ENCODE peak calls at places on chromosomes 6 and 20, in seven cellular contexts. Y, M, V, U, Q, H and N are unnamed samples. For H3K4me1, the result is how much of the 10 kb centered on the place peaks cover.

GRCh38 chr6:57021086-57021720 is 25.3 kb upstream of the KIAA1586 start:
- DNase-seq in Y (no peak), M (no peak), V (no peak), U (no peak), Q (peak), H (no peak), N (no peak)

GRCh38 chr6:158648682-158649131 is 1.1 kb upstream of the SYTL3 start:
- DNase-seq in Y (no peak), M (no peak), V (no peak), U (no peak), Q (no peak), H (no peak), N (peak)

GRCh38 chr20:43983359-43983758 is 68.7 kb downstream of the TOX2 start:
- DNase-seq in Y (no peak), M (no peak), V (no peak), U (peak), Q (no peak), H (no peak), N (no peak)

GRCh38 chr6:43328528-43328927 is 19.9 kb upstream of the CRIP3 start:
- DNase-seq in Y (peak), M (no peak), V (no peak), U (no peak), Q (no peak), H (no peak), N (no peak)

GRCh38 chr6:106125925-106126435 is 39.8 kb downstream of the PRDM1 start:
- DNase-seq in Y (no peak), M (no peak), V (no peak), U (peak), Q (no peak), H (no peak), N (no peak)

GRCh38 chr6:146315321-146316254 is 228.0 kb upstream of the RAB32 start:
- DNase-seq in Y (no peak), M (no peak), V (no peak), U (no peak), Q (no peak), H (no peak), N (no peak)

GRCh38 chr20:42441862-42442196 is 747.9 kb downstream of the PTPRT start:
- DNase-seq in Y (no peak), M (no peak), V (no peak), U (no peak), Q (no peak), H (peak), N (no peak)

GRCh38 chr6:42117843-42118161 is 24.6 kb downstream of the C6orf132 start:
- DNase-seq in Y (no peak), M (no peak), V (no peak), U (no peak), Q (no peak), H (no peak), N (no peak)

GRCh38 chr20:40134176-40134575 is 554.9 kb downstream of the MAFB start:
- DNase-seq in Y (no peak), M (no peak), V (no peak), U (no peak), Q (peak), H (no peak), N (no peak)

GRCh38 chr6:8483650-8484049 is 48.3 kb upstream of the SLC35B3 start:
- DNase-seq in Y (no peak), M (no peak), V (no peak), U (no peak), Q (no peak), H (no peak), N (no peak)

GRCh38 chr6:138485005-138485545 is 14.2 kb downstream of the NHSL1 start:
- DNase-seq in Y (no peak), M (no peak), V (no peak), U (no peak), Q (no peak), H (no peak), N (no peak)

GRCh38 chr6:163970846-163971564 is 556.5 kb downstream of the QKI start:
- DNase-seq in Y (no peak), M (no peak), V (no peak), U (no peak), Q (no peak), H (no peak), N (no peak)

GRCh38 chr6:43768983-43769525 is 957 bp upstream of the VEGFA start:
- DNase-seq in Y (peak), M (peak), V (peak), U (peak), Q (peak), H (peak), N (no peak)

GRCh38 chr6:12047792-12048432 is 35.8 kb downstream of the HIVEP1 start:
- DNase-seq in Y (no peak), M (no peak), V (no peak), U (no peak), Q (no peak), H (no peak), N (no peak)

GRCh38 chr6:29531668-29532067 is 27.9 kb downstream of the UBD start:
- DNase-seq in Y (no peak), M (no peak), V (no peak), U (no peak), Q (no peak), H (no peak), N (no peak)

GRCh38 chr20:59670786-59671492 is 66.6 kb downstream of the PHACTR3 start:
- DNase-seq in Y (no peak), M (no peak), V (no peak), U (no peak), Q (no peak), H (no peak), N (no peak)

GRCh38 chr20:59667981-59668515 is 63.7 kb downstream of the PHACTR3 start:
- DNase-seq in Y (no peak), M (no peak), V (no peak), U (no peak), Q (no peak), H (no peak), N (no peak)

GRCh38 chr20:59667131-59667530 is 62.8 kb downstream of the PHACTR3 start:
- DNase-seq in Y (no peak), M (no peak), V (no peak), U (no peak), Q (no peak), H (no peak), N (no peak)

GRCh38 chr20:59668926-59669325 is 64.6 kb downstream of the PHACTR3 start:
- DNase-seq in Y (no peak), M (no peak), V (no peak), U (no peak), Q (no peak), H (no peak), N (no peak)

DNA sequence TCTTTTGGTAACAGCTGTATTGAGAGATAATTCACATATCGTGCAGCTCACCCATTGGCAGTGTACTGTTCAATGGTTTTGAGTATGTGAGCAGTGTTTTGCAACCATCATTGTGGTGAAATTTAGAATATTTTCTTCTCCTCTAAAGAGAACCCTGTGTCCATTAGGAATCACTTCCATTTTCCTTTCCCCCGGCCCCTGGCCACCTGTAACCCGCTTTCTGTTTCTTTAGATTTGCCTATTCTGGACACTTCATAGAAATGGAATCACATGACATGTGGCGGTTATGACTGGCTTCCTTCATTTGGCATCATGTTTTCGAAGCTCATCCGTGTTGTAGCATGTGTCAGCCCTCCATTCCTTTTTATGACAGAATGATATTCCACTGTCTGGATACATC is 65.1 kb downstream of the PHACTR3 start:
- DNase-seq in Y (no peak), M (no peak), V (no peak), U (no peak), Q (no peak), H (no peak), N (no peak)
- H3K4me1 ChIP-seq in Y (under half), M (under half), V (under half), U (under half), Q (under half), H (under half), N (under half)

GRCh38 chr20:62360854-62361798 is 6.0 kb downstream of the LAMA5 start:
- DNase-seq in Y (peak), M (no peak), V (peak), U (peak), Q (no peak), H (no peak), N (peak)
- H3K4me1 ChIP-seq in Y (under half), M (half or more), V (half or more), U (under half), Q (half or more), H (under half), N (half or more)

GRCh38 chr6:156955494-156956183 is 178.5 kb downstream of the ARID1B start:
- DNase-seq in Y (peak), M (no peak), V (no peak), U (no peak), Q (no peak), H (no peak), N (no peak)
- H3K4me1 ChIP-seq in Y (under half), M (under half), V (under half), U (under half), Q (under half), H (under half), N (under half)

DNA sequence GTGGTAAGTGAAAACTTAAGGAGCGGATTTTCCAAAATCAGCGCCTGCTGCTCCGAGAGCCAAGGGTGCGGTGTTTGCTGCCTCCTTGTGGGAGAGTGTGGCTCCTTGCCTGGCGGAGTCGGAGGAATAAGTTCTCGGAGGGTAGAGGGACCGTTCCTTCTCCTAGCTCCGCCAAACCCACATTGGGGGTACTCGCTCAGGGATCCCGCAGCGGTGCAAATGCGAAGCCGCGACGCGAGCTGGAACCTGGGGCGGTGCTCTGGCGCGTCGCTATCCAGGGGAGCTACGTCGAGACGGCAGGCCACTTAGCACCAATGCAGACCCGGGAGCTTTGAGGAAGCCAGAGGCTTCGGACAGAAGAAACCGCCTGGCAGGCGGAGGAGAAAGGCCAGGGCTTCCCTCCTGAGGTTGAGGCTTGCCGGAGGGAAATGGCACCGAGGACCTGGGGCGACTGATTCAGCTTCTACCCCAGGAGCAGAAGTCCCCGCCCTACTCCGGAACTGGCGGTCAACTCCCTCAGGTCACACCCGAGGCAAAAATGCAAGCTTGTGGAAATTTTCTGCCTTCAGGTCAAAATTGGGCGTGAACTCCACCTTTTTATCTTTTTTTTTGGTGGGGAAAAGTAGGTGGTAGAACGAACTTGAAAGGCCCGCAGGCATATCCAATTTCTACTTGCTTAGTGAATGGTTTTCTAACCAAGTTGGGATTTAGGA is 5.7 kb upstream of the DDX43 start:
- DNase-seq in Y (peak), M (no peak), V (peak), U (peak), Q (peak), H (no peak), N (peak)
- H3K4me1 ChIP-seq in Y (under half), M (under half), V (under half), U (under half), Q (under half), H (under half), N (under half)

GRCh38 chr6:90278129-90278528 is 18.5 kb downstream of the BACH2 start:
- DNase-seq in Y (no peak), M (no peak), V (no peak), U (no peak), Q (no peak), H (no peak), N (no peak)
- H3K4me1 ChIP-seq in Y (under half), M (under half), V (under half), U (under half), Q (under half), H (under half), N (under half)

GRCh38 chr6:37850243-37850642 is 30.7 kb downstream of the ZFAND3 start:
- DNase-seq in Y (no peak), M (no peak), V (no peak), U (no peak), Q (no peak), H (no peak), N (no peak)
- H3K4me1 ChIP-seq in Y (under half), M (under half), V (under half), U (under half), Q (under half), H (under half), N (under half)

GRCh38 chr20:45317826-45318225 is 9.7 kb upstream of the MATN4 start:
- DNase-seq in Y (no peak), M (no peak), V (no peak), U (no peak), Q (no peak), H (no peak), N (no peak)

GRCh38 chr20:45316150-45317080 is 8.3 kb upstream of the MATN4 start:
- DNase-seq in Y (peak), M (no peak), V (no peak), U (no peak), Q (no peak), H (no peak), N (no peak)

GRCh38 chr20:45313065-45313695 is 5.1 kb upstream of the MATN4 start:
- DNase-seq in Y (peak), M (no peak), V (no peak), U (no peak), Q (no peak), H (no peak), N (peak)

GRCh38 chr20:45313943-45314342 is 5.8 kb upstream of the MATN4 start:
- DNase-seq in Y (no peak), M (no peak), V (no peak), U (no peak), Q (no peak), H (no peak), N (peak)

GRCh38 chr20:45315672-45316071 is 7.6 kb upstream of the MATN4 start:
- DNase-seq in Y (no peak), M (no peak), V (no peak), U (no peak), Q (no peak), H (no peak), N (no peak)
- H3K4me1 ChIP-seq in Y (under half), M (under half), V (under half), U (under half), Q (under half), H (under half), N (under half)

DNA sequence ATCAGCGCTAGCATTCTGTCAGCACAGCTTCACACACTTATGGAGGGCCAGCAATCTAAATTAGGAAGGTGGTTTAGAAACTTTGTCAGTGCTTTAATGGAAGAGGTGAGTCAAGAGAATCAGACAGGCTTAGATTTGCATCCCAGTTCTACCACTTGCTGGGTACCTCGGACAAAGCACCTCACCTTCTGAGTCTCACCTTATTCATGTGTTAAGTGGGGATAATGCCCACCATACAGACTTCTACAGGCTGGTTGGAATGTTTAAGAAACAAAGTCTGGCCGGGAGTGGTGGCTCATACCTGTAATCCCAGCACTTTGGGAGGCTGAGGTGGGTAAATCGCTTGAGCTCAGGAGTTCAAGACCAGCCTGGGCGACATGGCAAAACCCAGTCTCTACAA is 12.2 kb upstream of the STK35 start:
- DNase-seq in Y (no peak), M (no peak), V (no peak), U (no peak), Q (no peak), H (no peak), N (no peak)
- H3K4me1 ChIP-seq in Y (under half), M (under half), V (under half), U (under half), Q (under half), H (under half), N (under half)

GRCh38 chr6:108627692-108628565 is 67.2 kb downstream of the FOXO3 start:
- DNase-seq in Y (no peak), M (no peak), V (no peak), U (no peak), Q (no peak), H (no peak), N (no peak)
- H3K4me1 ChIP-seq in Y (under half), M (half or more), V (half or more), U (under half), Q (under half), H (under half), N (half or more)

DNA sequence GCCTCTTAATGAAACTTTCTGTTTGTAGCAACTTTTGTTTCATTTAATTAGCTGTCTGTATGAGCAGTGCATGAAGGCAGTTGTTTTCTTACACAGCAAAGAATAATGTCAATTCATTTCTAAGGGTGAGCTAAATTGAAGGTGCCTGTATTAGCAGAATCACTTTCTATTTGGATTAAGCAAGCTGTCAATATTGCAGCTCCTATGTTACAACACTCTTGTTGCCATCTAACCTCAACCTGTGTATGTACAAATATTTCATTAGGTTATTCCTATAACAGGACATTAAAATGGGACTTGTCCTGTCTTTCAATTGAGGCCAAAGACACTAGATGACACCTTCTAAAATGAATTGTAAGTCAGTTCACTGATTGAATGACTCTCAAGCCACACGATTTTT is 647.5 kb downstream of the UTRN start:
- DNase-seq in Y (no peak), M (no peak), V (no peak), U (no peak), Q (no peak), H (no peak), N (no peak)
- H3K4me1 ChIP-seq in Y (under half), M (under half), V (under half), U (under half), Q (under half), H (under half), N (under half)